ENCODE peak calls at places on chromosomes 11 and 22, in five cellular contexts. One of them, this sample, is unnamed.

GRCh38 chr11:66950113-66950535 is 8.1 kb downstream of the PC start:
- DNase-seq in CD8-positive, alpha-beta T cell: no peak
- DNase-seq in neural progenitor cell: no peak
- DNase-seq in body of pancreas: peak; percentile 44
- DNase-seq in cardiac muscle cell: no peak
- DNase-seq in this sample: no peak

GRCh38 chr22:32053165-32053755 is 10.2 kb downstream of the SLC5A1 start:
- DNase-seq in body of pancreas: no peak
- DNase-seq in neural progenitor cell: no peak
- DNase-seq in CD8-positive, alpha-beta T cell: no peak
- DNase-seq in cardiac muscle cell: no peak
- DNase-seq in this sample: no peak

GRCh38 chr22:47209547-47210023 is 447.1 kb downstream of the TBC1D22A start:
- DNase-seq in cardiac muscle cell: no peak
- DNase-seq in neural progenitor cell: no peak
- DNase-seq in CD8-positive, alpha-beta T cell: no peak
- DNase-seq in body of pancreas: no peak
- DNase-seq in this sample: no peak

GRCh38 chr11:63244862-63245261 is 1.5 kb upstream of the SLC22A25 start:
- DNase-seq in cardiac muscle cell: no peak
- DNase-seq in body of pancreas: no peak
- DNase-seq in neural progenitor cell: no peak
- DNase-seq in CD8-positive, alpha-beta T cell: no peak
- DNase-seq in this sample: no peak

GRCh38 chr11:95337972-95338429 is 107.0 kb upstream of the SESN3 start:
- DNase-seq in neural progenitor cell: peak; percentile 43
- DNase-seq in CD8-positive, alpha-beta T cell: no peak
- DNase-seq in cardiac muscle cell: no peak
- DNase-seq in body of pancreas: no peak
- DNase-seq in this sample: no peak

GRCh38 chr22:40588726-40589125 is 47.8 kb downstream of the MRTFA start:
- DNase-seq in neural progenitor cell: no peak
- DNase-seq in CD8-positive, alpha-beta T cell: no peak
- DNase-seq in body of pancreas: no peak
- DNase-seq in cardiac muscle cell: no peak
- DNase-seq in this sample: no peak

GRCh38 chr11:104772806-104773241 is 125.4 kb downstream of the CASP12 start:
- DNase-seq in CD8-positive, alpha-beta T cell: no peak
- DNase-seq in body of pancreas: no peak
- DNase-seq in cardiac muscle cell: no peak
- DNase-seq in neural progenitor cell: no peak
- DNase-seq in this sample: peak; percentile 65

GRCh38 chr11:92149996-92150395 is 74.6 kb upstream of the FAT3 start:
- DNase-seq in CD8-positive, alpha-beta T cell: no peak
- DNase-seq in cardiac muscle cell: no peak
- DNase-seq in neural progenitor cell: peak; percentile 13
- DNase-seq in body of pancreas: no peak
- DNase-seq in this sample: no peak

GRCh38 chr11:24793479-24793878 is 296.6 kb downstream of the LUZP2 start:
- DNase-seq in neural progenitor cell: no peak
- DNase-seq in body of pancreas: no peak
- DNase-seq in CD8-positive, alpha-beta T cell: no peak
- DNase-seq in cardiac muscle cell: no peak
- DNase-seq in this sample: no peak

GRCh38 chr11:72947229-72947628 is 133.0 kb downstream of the ATG16L2 start:
- DNase-seq in neural progenitor cell: no peak
- DNase-seq in cardiac muscle cell: no peak
- DNase-seq in body of pancreas: no peak
- DNase-seq in CD8-positive, alpha-beta T cell: no peak
- DNase-seq in this sample: no peak

GRCh38 chr22:17945851-17946690 is 78.3 kb downstream of the MICAL3 start:
- DNase-seq in CD8-positive, alpha-beta T cell: no peak
- DNase-seq in neural progenitor cell: no peak
- DNase-seq in body of pancreas: no peak
- DNase-seq in cardiac muscle cell: no peak
- DNase-seq in this sample: no peak

GRCh38 chr11:21640491-21640890 is 552.4 kb upstream of the ANO5 start:
- DNase-seq in neural progenitor cell: no peak
- DNase-seq in cardiac muscle cell: no peak
- DNase-seq in CD8-positive, alpha-beta T cell: no peak
- DNase-seq in body of pancreas: no peak
- DNase-seq in this sample: no peak

GRCh38 chr22:41028841-41029240 is 63.6 kb upstream of the EP300 start:
- DNase-seq in CD8-positive, alpha-beta T cell: no peak
- DNase-seq in cardiac muscle cell: no peak
- DNase-seq in body of pancreas: no peak
- DNase-seq in neural progenitor cell: no peak
- DNase-seq in this sample: peak; percentile 13

GRCh38 chr22:36287881-36288515 is 35.1 kb downstream of the APOL1 start:
- DNase-seq in CD8-positive, alpha-beta T cell: no peak
- DNase-seq in cardiac muscle cell: no peak
- DNase-seq in neural progenitor cell: no peak
- DNase-seq in body of pancreas: no peak
- DNase-seq in this sample: no peak

GRCh38 chr11:32088117-32088941 is 2.5 kb upstream of the RCN1 start:
- DNase-seq in neural progenitor cell: no peak
- DNase-seq in CD8-positive, alpha-beta T cell: no peak
- DNase-seq in body of pancreas: peak; percentile 78
- DNase-seq in cardiac muscle cell: peak; percentile 41
- DNase-seq in this sample: peak; percentile 53

GRCh38 chr22:37822079-37822833 is 926 bp upstream of the GALR3 start:
- DNase-seq in body of pancreas: no peak
- DNase-seq in cardiac muscle cell: no peak
- DNase-seq in neural progenitor cell: peak; percentile 70
- DNase-seq in CD8-positive, alpha-beta T cell: no peak
- DNase-seq in this sample: no peak

GRCh38 chr22:19579880-19580279 is 55.7 kb upstream of the CLDN5 start:
- DNase-seq in neural progenitor cell: no peak
- DNase-seq in cardiac muscle cell: no peak
- DNase-seq in CD8-positive, alpha-beta T cell: no peak
- DNase-seq in body of pancreas: no peak
- DNase-seq in this sample: no peak

GRCh38 chr11:35173011-35173511 is 34.1 kb downstream of the CD44 start:
- DNase-seq in cardiac muscle cell: no peak
- DNase-seq in body of pancreas: peak; percentile 82
- DNase-seq in CD8-positive, alpha-beta T cell: no peak
- DNase-seq in neural progenitor cell: no peak
- DNase-seq in this sample: no peak

GRCh38 chr22:46522743-46523300 is 14.6 kb downstream of the CELSR1 start:
- DNase-seq in cardiac muscle cell: no peak
- DNase-seq in neural progenitor cell: no peak
- DNase-seq in CD8-positive, alpha-beta T cell: no peak
- DNase-seq in body of pancreas: no peak
- DNase-seq in this sample: no peak

GRCh38 chr11:130865091-130865771 is 51.0 kb downstream of the SNX19 start:
- DNase-seq in cardiac muscle cell: peak; percentile 38
- DNase-seq in neural progenitor cell: peak; percentile 22
- DNase-seq in body of pancreas: no peak
- DNase-seq in CD8-positive, alpha-beta T cell: no peak
- DNase-seq in this sample: no peak

GRCh38 chr11:64323373-64323772 is 5.5 kb downstream of the PRDX5 start:
- DNase-seq in body of pancreas: no peak
- DNase-seq in neural progenitor cell: no peak
- DNase-seq in CD8-positive, alpha-beta T cell: no peak
- DNase-seq in cardiac muscle cell: no peak
- DNase-seq in this sample: no peak

GRCh38 chr11:9758676-9759518 is 95.0 kb downstream of the SWAP70 start:
- DNase-seq in CD8-positive, alpha-beta T cell: peak; percentile 42
- DNase-seq in body of pancreas: peak; percentile 71
- DNase-seq in cardiac muscle cell: peak; percentile 92
- DNase-seq in neural progenitor cell: peak; percentile 64
- DNase-seq in this sample: peak; percentile 92

GRCh38 chr11:85813721-85814120 is 2.8 kb upstream of the SYTL2 start:
- DNase-seq in neural progenitor cell: no peak
- DNase-seq in body of pancreas: no peak
- DNase-seq in CD8-positive, alpha-beta T cell: no peak
- DNase-seq in cardiac muscle cell: no peak
- DNase-seq in this sample: no peak

GRCh38 chr11:74992852-74993251 is 4.1 kb downstream of the NEU3 start:
- DNase-seq in cardiac muscle cell: no peak
- DNase-seq in body of pancreas: no peak
- DNase-seq in CD8-positive, alpha-beta T cell: no peak
- DNase-seq in neural progenitor cell: no peak
- DNase-seq in this sample: no peak

GRCh38 chr11:74988541-74989268 is at the start of gene NEU3:
- DNase-seq in cardiac muscle cell: peak; percentile 83
- DNase-seq in CD8-positive, alpha-beta T cell: peak; percentile 83
- DNase-seq in neural progenitor cell: peak; percentile 85
- DNase-seq in body of pancreas: peak; percentile 85
- DNase-seq in this sample: peak; percentile 86

GRCh38 chr11:74989269-74989655 is 529 bp downstream of the NEU3 start:
- DNase-seq in CD8-positive, alpha-beta T cell: no peak
- DNase-seq in neural progenitor cell: peak; percentile 16
- DNase-seq in cardiac muscle cell: peak; percentile 29
- DNase-seq in body of pancreas: no peak
- DNase-seq in this sample: peak; percentile 1

GRCh38 chr11:74990941-74991340 is 2.2 kb downstream of the NEU3 start:
- DNase-seq in CD8-positive, alpha-beta T cell: no peak
- DNase-seq in neural progenitor cell: no peak
- DNase-seq in cardiac muscle cell: no peak
- DNase-seq in body of pancreas: no peak
- DNase-seq in this sample: no peak
- H3K4me3 ChIP-seq in CD8-positive, alpha-beta T cell: no peak overlapping the region
- H3K4me3 ChIP-seq in neural progenitor cell: no peak overlapping the region
- H3K4me3 ChIP-seq in cardiac muscle cell: no peak overlapping the region
- H3K4me3 ChIP-seq in body of pancreas: no peak overlapping the region
- H3K4me3 ChIP-seq in this sample: no peak overlapping the region

GRCh38 chr11:69890476-69890875 is 71.3 kb upstream of the FGF3 start:
- DNase-seq in body of pancreas: no peak
- DNase-seq in neural progenitor cell: no peak
- DNase-seq in CD8-positive, alpha-beta T cell: no peak
- DNase-seq in cardiac muscle cell: no peak
- DNase-seq in this sample: no peak
- H3K27me3 ChIP-seq in body of pancreas: no peaks in the 10 kb centered on the region
- H3K27me3 ChIP-seq in neural progenitor cell: peaks cover 31% of the 10 kb centered on the region
- H3K27me3 ChIP-seq in CD8-positive, alpha-beta T cell: no peaks in the 10 kb centered on the region
- H3K27me3 ChIP-seq in cardiac muscle cell: peaks cover 30% of the 10 kb centered on the region
- H3K27me3 ChIP-seq in this sample: no peaks in the 10 kb centered on the region

DNA sequence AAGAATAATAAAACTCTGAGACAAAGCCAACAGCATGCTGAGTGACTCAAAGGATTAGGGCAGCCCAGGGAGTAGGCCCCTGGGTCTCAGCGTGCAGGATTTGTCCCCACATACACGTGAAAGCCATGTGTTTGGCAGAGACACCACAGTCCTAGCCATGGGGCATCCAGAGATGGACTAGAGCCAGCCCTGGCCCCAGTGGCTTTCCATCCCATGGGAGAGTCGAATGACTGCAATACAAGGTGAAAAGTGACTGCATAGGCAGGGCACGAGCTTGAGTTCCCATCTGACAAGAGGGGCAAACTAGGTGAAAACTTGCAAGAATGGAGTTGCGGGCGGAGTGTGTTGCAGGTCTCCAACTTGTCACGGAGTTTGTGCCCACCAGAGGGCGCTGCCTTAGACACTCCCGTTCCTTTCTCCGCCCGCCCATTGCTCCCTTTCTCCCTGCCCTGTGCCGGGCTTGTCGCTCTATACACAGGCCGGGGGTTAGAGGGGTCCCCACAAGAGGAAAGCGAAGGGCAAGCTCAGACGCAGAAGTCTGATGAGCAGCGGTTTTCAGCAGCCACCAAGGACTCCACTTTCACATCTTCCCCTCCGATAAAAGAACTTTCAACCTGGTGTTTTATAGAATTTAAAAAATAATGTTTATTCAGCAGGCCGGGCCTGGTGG is 24.2 kb downstream of the TSKU start:
- DNase-seq in CD8-positive, alpha-beta T cell: peak; percentile 70
- DNase-seq in body of pancreas: peak; percentile 84
- DNase-seq in neural progenitor cell: peak; percentile 95
- DNase-seq in cardiac muscle cell: peak; percentile 92
- DNase-seq in this sample: peak; percentile 73
- H3K4me3 ChIP-seq in CD8-positive, alpha-beta T cell: no peak overlapping the region
- H3K4me3 ChIP-seq in body of pancreas: no peak overlapping the region
- H3K4me3 ChIP-seq in neural progenitor cell: no peak overlapping the region
- H3K4me3 ChIP-seq in cardiac muscle cell: no peak overlapping the region
- H3K4me3 ChIP-seq in this sample: no peak overlapping the region

DNA sequence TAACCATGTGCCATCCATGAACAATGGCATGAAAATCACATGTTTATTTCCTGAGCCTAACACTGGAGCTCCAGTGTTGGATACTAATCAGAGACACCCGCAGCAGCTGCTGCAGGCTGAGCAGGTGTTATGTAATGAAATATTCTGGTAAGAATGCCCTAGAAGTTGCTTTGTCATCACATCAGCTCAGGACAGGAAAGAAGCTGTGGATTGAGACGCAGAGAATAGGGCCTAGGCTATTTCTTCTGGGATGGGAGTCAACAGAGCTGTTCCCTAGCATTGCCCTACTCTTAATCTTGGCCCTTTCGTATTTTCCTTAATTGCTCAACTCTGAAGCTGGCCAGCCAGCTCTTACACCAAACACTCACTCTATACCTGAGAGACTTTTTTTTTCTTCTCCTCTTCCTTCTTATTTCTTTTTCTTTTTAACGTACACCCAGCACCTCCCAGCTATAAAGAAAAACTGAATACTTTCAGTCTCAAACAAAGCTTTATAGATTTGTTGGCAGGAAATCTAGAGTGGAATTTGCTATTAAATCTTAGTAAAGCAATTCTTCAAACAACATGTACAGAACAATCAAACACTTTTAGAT is 31.9 kb downstream of the RASSF10 start:
- DNase-seq in neural progenitor cell: no peak
- DNase-seq in cardiac muscle cell: no peak
- DNase-seq in body of pancreas: peak; percentile 8
- DNase-seq in CD8-positive, alpha-beta T cell: no peak
- DNase-seq in this sample: no peak
- H3K27me3 ChIP-seq in neural progenitor cell: no peaks in the 10 kb centered on the region
- H3K27me3 ChIP-seq in cardiac muscle cell: peaks cover 3% of the 10 kb centered on the region
- H3K27me3 ChIP-seq in body of pancreas: no peaks in the 10 kb centered on the region
- H3K27me3 ChIP-seq in CD8-positive, alpha-beta T cell: no peaks in the 10 kb centered on the region
- H3K27me3 ChIP-seq in this sample: peaks cover 6% of the 10 kb centered on the region

This sample was measured in MG63.